ENCODE peak calls at places on chromosomes 5 and 9, in seven cellular contexts. One of them, this sample, is unnamed.

GRCh38 chr5:96151891-96152290 is 190.2 kb upstream of the ELL2 start:
- DNase-seq in HTR-8/SVneo: no peak
- DNase-seq in colonic mucosa: no peak
- DNase-seq in heart right ventricle: no peak
- DNase-seq in aorta: no peak
- DNase-seq in activated T-cell treated with anti-CD3 and anti-CD28 coated beads for 4 hours: no peak
- DNase-seq in K562: no peak
- DNase-seq in this sample: no peak

GRCh38 chr9:107793541-107793940 is 304.0 kb upstream of the KLF4 start:
- DNase-seq in HTR-8/SVneo: no peak
- DNase-seq in colonic mucosa: no peak
- DNase-seq in heart right ventricle: no peak
- DNase-seq in aorta: no peak
- DNase-seq in activated T-cell treated with anti-CD3 and anti-CD28 coated beads for 4 hours: no peak
- DNase-seq in K562: no peak
- DNase-seq in this sample: no peak

GRCh38 chr5:127997131-127997775 is 86.3 kb upstream of the SLC12A2 start:
- DNase-seq in HTR-8/SVneo: no peak
- DNase-seq in colonic mucosa: no peak
- DNase-seq in heart right ventricle: no peak
- DNase-seq in aorta: no peak
- DNase-seq in activated T-cell treated with anti-CD3 and anti-CD28 coated beads for 4 hours: no peak
- DNase-seq in K562: no peak
- DNase-seq in this sample: no peak

GRCh38 chr9:127614961-127615360 is 2.9 kb downstream of the STXBP1 start:
- DNase-seq in HTR-8/SVneo: no peak
- DNase-seq in colonic mucosa: no peak
- DNase-seq in heart right ventricle: no peak
- DNase-seq in aorta: no peak
- DNase-seq in activated T-cell treated with anti-CD3 and anti-CD28 coated beads for 4 hours: no peak
- DNase-seq in K562: no peak
- DNase-seq in this sample: no peak

GRCh38 chr9:27247756-27248155 is 49.2 kb downstream of the EQTN start:
- DNase-seq in HTR-8/SVneo: peak
- DNase-seq in colonic mucosa: peak
- DNase-seq in heart right ventricle: no peak
- DNase-seq in aorta: no peak
- DNase-seq in activated T-cell treated with anti-CD3 and anti-CD28 coated beads for 4 hours: no peak
- DNase-seq in K562: peak
- DNase-seq in this sample: peak

GRCh38 chr5:31581498-31582099 is 49.5 kb downstream of the C5orf22 start:
- DNase-seq in HTR-8/SVneo: peak
- DNase-seq in colonic mucosa: no peak
- DNase-seq in heart right ventricle: no peak
- DNase-seq in aorta: no peak
- DNase-seq in activated T-cell treated with anti-CD3 and anti-CD28 coated beads for 4 hours: no peak
- DNase-seq in K562: no peak
- DNase-seq in this sample: no peak

GRCh38 chr9:93897075-93897970 is 57.8 kb downstream of the BARX1 start:
- DNase-seq in HTR-8/SVneo: no peak
- DNase-seq in colonic mucosa: no peak
- DNase-seq in heart right ventricle: no peak
- DNase-seq in aorta: no peak
- DNase-seq in activated T-cell treated with anti-CD3 and anti-CD28 coated beads for 4 hours: no peak
- DNase-seq in K562: no peak
- DNase-seq in this sample: no peak

GRCh38 chr5:58015175-58015574 is 444.7 kb downstream of the PLK2 start:
- DNase-seq in HTR-8/SVneo: no peak
- DNase-seq in colonic mucosa: no peak
- DNase-seq in heart right ventricle: no peak
- DNase-seq in aorta: no peak
- DNase-seq in activated T-cell treated with anti-CD3 and anti-CD28 coated beads for 4 hours: no peak
- DNase-seq in K562: no peak
- DNase-seq in this sample: no peak

GRCh38 chr9:10331157-10331556 is 281.6 kb downstream of the PTPRD start:
- DNase-seq in HTR-8/SVneo: no peak
- DNase-seq in colonic mucosa: no peak
- DNase-seq in heart right ventricle: no peak
- DNase-seq in aorta: no peak
- DNase-seq in activated T-cell treated with anti-CD3 and anti-CD28 coated beads for 4 hours: no peak
- DNase-seq in K562: no peak
- DNase-seq in this sample: no peak

GRCh38 chr9:120500733-120501132 is 79.2 kb downstream of the CDK5RAP2 start:
- DNase-seq in HTR-8/SVneo: no peak
- DNase-seq in colonic mucosa: no peak
- DNase-seq in heart right ventricle: no peak
- DNase-seq in aorta: no peak
- DNase-seq in activated T-cell treated with anti-CD3 and anti-CD28 coated beads for 4 hours: no peak
- DNase-seq in K562: no peak
- DNase-seq in this sample: no peak